ENCODE peak calls at places on chromosomes 6 and 20, in seven cellular contexts. E is heart right ventricle, M is WTC11, L is foreskin fibroblast, X is GM10248, B is HFFc6, P is neural crest cell. Y is an unnamed sample.

GRCh38 chr6:158796353-158796752 is 22.8 kb downstream of the EZR start:
- DNase-seq in L (no peak), B (no peak), X (no peak), M (no peak), P (no peak), E (no peak), Y (no peak)

GRCh38 chr20:48214601-48215000 is 429.3 kb upstream of the SULF2 start:
- DNase-seq in X (no peak), B (no peak), P (no peak), M (no peak), E (no peak), L (no peak), Y (no peak)

GRCh38 chr6:98871057-98871456 is 36.7 kb downstream of the POU3F2 start:
- DNase-seq in X (no peak), M (no peak), E (no peak), B (peak; percentile 21), L (no peak), P (no peak), Y (no peak)

GRCh38 chr6:142331075-142331551 is 29.3 kb downstream of the ADGRG6 start:
- DNase-seq in X (no peak), P (peak; percentile 20), L (peak; percentile 2), E (no peak), M (no peak), B (no peak), Y (no peak)

GRCh38 chr6:139713911-139714527 is 339.6 kb upstream of the CITED2 start:
- DNase-seq in L (peak; percentile 25), P (no peak), B (no peak), X (no peak), E (no peak), M (no peak), Y (no peak)

GRCh38 chr20:38222231-38222922 is 38.2 kb downstream of the KIAA1755 start:
- DNase-seq in E (peak; percentile 65), B (peak; percentile 37), L (peak; percentile 77), X (peak; percentile 81), M (peak; percentile 90), P (peak; percentile 85), Y (peak; percentile 63)

GRCh38 chr6:7590918-7591302 is 912 bp downstream of the SNRNP48 start:
- DNase-seq in X (no peak), B (no peak), L (peak; percentile 46), E (peak; percentile 40), M (no peak), P (no peak), Y (no peak)

GRCh38 chr20:59580991-59581401 is 23.3 kb upstream of the PHACTR3 start:
- DNase-seq in B (no peak), P (no peak), M (no peak), E (no peak), X (no peak), L (no peak), Y (no peak)

GRCh38 chr6:6803180-6803978 is 214.9 kb downstream of the LY86 start:
- DNase-seq in B (no peak), E (no peak), P (no peak), L (no peak), X (peak; percentile 78), M (no peak), Y (no peak)

GRCh38 chr20:50194831-50195523 is 4.3 kb downstream of the CEBPB start:
- DNase-seq in B (no peak), E (no peak), M (no peak), P (no peak), L (peak; percentile 53), X (no peak), Y (no peak)

GRCh38 chr6:158389188-158389919 is 77.1 kb downstream of the TULP4 start:
- DNase-seq in M (no peak), L (peak; percentile 49), P (no peak), X (no peak), B (no peak), E (no peak), Y (no peak)

GRCh38 chr20:45037050-45037449 is 63.9 kb downstream of the KCNS1 start:
- DNase-seq in P (no peak), E (peak; percentile 42), M (no peak), B (no peak), L (peak; percentile 73), X (no peak), Y (no peak)

GRCh38 chr6:170182093-170182780 is 108.6 kb downstream of the DLL1 start:
- DNase-seq in B (no peak), M (no peak), P (no peak), E (no peak), L (no peak), X (no peak), Y (no peak)

GRCh38 chr6:137977814-137978213 is 110.8 kb downstream of the TNFAIP3 start:
- DNase-seq in E (no peak), B (no peak), X (no peak), P (no peak), L (peak; percentile 5), M (no peak), Y (no peak)

GRCh38 chr6:108870357-108870756 is 22.1 kb downstream of the ARMC2 start:
- DNase-seq in L (no peak), E (no peak), P (no peak), X (no peak), M (no peak), B (no peak), Y (no peak)

GRCh38 chr6:89599727-89600126 is 38.8 kb downstream of the LYRM2 start:
- DNase-seq in P (no peak), L (no peak), M (no peak), E (no peak), B (no peak), X (no peak), Y (no peak)

GRCh38 chr20:6162239-6162638 is 39.4 kb upstream of the FERMT1 start:
- DNase-seq in B (no peak), M (no peak), E (peak; percentile 76), P (no peak), L (peak; percentile 6), X (no peak), Y (no peak)

GRCh38 chr6:137001287-137001976 is 43.3 kb downstream of the IL20RA start:
- DNase-seq in B (no peak), L (no peak), E (no peak), P (no peak), M (peak; percentile 26), X (no peak), Y (no peak)

GRCh38 chr6:36245572-36246031 is 24.3 kb upstream of the PNPLA1 start:
- DNase-seq in E (no peak), B (no peak), P (no peak), X (no peak), L (no peak), M (peak; percentile 62), Y (no peak)
- TF ChIP-seq CTCF in E (no peak), B (no peak), P (no peak), X (peak; percentile 27), L (no peak), M (no peak), Y (no peak)

DNA sequence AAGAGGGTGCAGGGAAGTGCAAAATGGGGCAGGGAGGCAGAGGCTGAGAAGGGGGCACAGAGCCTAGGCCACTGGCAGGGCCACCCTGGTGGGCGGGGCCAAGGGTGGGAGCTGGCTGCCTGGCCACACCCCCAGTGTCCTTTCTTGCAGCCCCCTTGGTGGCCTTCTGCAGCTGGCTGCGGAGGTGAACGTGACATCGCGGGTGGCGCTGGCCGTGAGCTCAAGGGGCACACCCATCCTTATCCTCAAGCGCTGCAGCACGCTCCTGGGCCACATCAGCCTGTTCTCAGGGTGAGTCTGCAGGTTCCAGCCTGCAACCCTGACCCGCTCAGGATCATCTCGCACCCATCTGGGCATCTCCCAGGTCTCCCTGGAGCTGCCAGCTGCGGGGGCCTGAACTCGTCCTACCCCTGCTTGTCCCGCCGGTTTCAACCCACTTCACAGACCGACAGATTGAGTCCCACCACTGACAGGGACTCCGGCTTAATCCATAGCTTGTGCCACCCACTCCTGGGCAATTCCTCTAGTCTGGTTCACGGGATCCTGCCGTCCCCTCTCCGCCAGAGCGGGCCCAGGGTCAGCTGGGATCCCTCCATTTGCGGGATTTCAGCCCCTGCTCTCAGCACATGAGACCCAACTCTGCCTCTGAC is 6.2 kb downstream of the BPIFB3 start:
- DNase-seq in L (no peak), X (no peak), P (no peak), M (no peak), E (no peak), B (no peak), Y (no peak)
- TF ChIP-seq CTCF in L (no peak), X (no peak), P (no peak), M (no peak), E (no peak), B (no peak), Y (no peak)

GRCh38 chr20:9408422-9409300 is 105.7 kb upstream of the LAMP5 start:
- DNase-seq in E (no peak), P (no peak), M (no peak), B (peak; percentile 55), L (peak; percentile 84), X (no peak), Y (no peak)
- TF ChIP-seq CTCF in E (no peak), P (no peak), M (no peak), B (peak; percentile 63), L (no peak), X (no peak), Y (no peak)

GRCh38 chr6:116316772-116317467 is 37.2 kb upstream of the TSPYL1 start:
- DNase-seq in P (no peak), E (peak; percentile 13), L (no peak), M (no peak), B (no peak), X (no peak), Y (no peak)
- TF ChIP-seq CTCF in P (no peak), E (no peak), L (no peak), M (no peak), B (peak; percentile 32), X (no peak), Y (peak; percentile 9)

DNA sequence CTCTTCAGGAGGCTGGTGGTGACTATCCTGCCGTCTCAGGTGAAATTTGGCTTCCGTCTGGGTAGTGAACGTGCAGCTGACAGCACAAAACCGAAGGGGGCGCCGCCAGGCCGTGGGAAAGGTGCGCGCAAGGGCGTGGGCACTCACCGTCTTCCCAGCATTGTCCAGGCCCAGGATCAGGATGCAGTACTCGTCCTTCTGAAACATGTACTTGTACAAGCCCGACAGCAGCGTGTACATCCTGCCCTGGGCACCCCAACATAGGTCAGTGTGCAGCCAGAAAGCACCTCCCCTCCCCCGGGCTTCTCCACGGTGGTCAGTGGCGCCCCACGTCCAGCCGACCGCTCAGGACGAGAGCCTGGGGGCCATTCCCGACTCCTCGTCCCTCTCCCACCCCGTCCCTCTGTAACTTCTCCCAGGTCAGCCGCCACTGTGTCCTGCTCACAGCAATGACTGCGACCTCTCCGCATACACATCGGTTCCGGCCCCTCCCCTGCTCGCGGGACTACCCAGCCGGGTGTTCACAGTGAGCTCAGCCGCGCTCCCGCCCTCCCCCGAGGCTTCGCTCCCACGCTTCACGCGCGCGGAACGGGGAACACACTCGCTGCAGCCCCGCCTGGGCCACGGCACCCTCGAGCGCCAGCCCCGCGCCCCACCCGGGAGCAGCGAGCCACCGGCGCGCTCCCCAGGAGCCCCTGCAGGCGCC is 771 bp downstream of the ARFRP1 start:
- DNase-seq in E (peak; percentile 49), P (no peak), B (peak; percentile 22), X (peak; percentile 74), L (peak; percentile 78), M (peak; percentile 63), Y (peak; percentile 12)
- TF ChIP-seq CTCF in E (peak; percentile 19), P (peak; percentile 51), B (peak; percentile 52), X (peak; percentile 81), L (peak; percentile 15), M (peak; percentile 19), Y (peak; percentile 47)

GRCh38 chr6:17091122-17091521 is 10.7 kb upstream of the STMND1 start:
- DNase-seq in P (no peak), X (no peak), B (no peak), L (peak; percentile 47), M (no peak), E (no peak), Y (no peak)
- TF ChIP-seq CTCF in P (peak; percentile 60), X (no peak), B (peak; percentile 82), L (peak; percentile 47), M (no peak), E (no peak), Y (peak; percentile 53)